ENCODE peak calls at places on chromosomes 7 and 10, in six cellular contexts. B is fibroblast of lung, I is stomach, O is D341Med, R is NCI-H1105, F is adrenal gland. M is an unnamed sample.

GRCh38 chr7:148503900-148504487 is 86.6 kb upstream of the C7orf33 start:
- DNase-seq in F (no peak), O (no peak), I (no peak), B (peak; percentile 10), R (peak; percentile 16), M (no peak)

GRCh38 chr10:69786791-69787190 is 14.9 kb upstream of the COL13A1 start:
- DNase-seq in I (no peak), B (peak; percentile 38), R (no peak), F (no peak), O (no peak), M (no peak)

GRCh38 chr10:3911713-3912442 is 126.9 kb upstream of the KLF6 start:
- DNase-seq in F (no peak), I (no peak), O (no peak), B (peak; percentile 65), R (no peak), M (no peak)

GRCh38 chr10:3282341-3282740 is 109.8 kb upstream of the PITRM1 start:
- DNase-seq in I (no peak), B (no peak), F (no peak), R (no peak), O (no peak), M (no peak)

GRCh38 chr7:142776206-142776844 is 5.6 kb downstream of the PRSS2 start:
- DNase-seq in I (no peak), O (no peak), R (no peak), B (peak; percentile 93), F (peak; percentile 45), M (no peak)

GRCh38 chr10:79320785-79321493 is 26.3 kb upstream of the PPIF start:
- DNase-seq in R (no peak), O (no peak), I (no peak), F (peak; percentile 57), B (peak; percentile 84), M (no peak)

GRCh38 chr10:110460111-110460809 is 37.4 kb upstream of the DUSP5 start:
- DNase-seq in R (no peak), B (peak; percentile 44), F (peak; percentile 39), I (peak; percentile 37), O (no peak), M (no peak)

GRCh38 chr7:70738080-70738479 is 393.9 kb upstream of the GALNT17 start:
- DNase-seq in F (peak; percentile 22), R (no peak), O (no peak), B (peak; percentile 68), I (peak; percentile 47), M (no peak)

GRCh38 chr7:116111429-116111828 is 80.9 kb upstream of the TFEC start:
- DNase-seq in B (no peak), I (no peak), F (no peak), O (no peak), R (no peak), M (no peak)

GRCh38 chr10:83076443-83076842 is 1062.9 kb upstream of the GHITM start:
- DNase-seq in R (no peak), I (no peak), B (peak; percentile 42), O (no peak), F (no peak), M (no peak)

GRCh38 chr7:140242057-140243031 is 65.6 kb upstream of the KDM7A start:
- DNase-seq in O (no peak), B (no peak), F (no peak), I (peak; percentile 37), R (no peak), M (no peak)

M was measured in GM20000.